ENCODE peak calls at places on chromosomes 4 and X, in seven cellular contexts. N is uterus, E is spleen, M is body of pancreas, L is suprapubic skin, S is H1, V is IMR-90. Q is an unnamed sample.

GRCh38 chr4:87009095-87009648 is 74.4 kb downstream of the AFF1 start:
- DNase-seq in N (no peak), E (no peak), M (no peak), L (no peak), S (no peak), V (no peak), Q (no peak)

GRCh38 chr4:156779774-156780173 is 191.8 kb downstream of the PDGFC start:
- DNase-seq in N (no peak), E (no peak), M (no peak), L (no peak), S (no peak), V (peak), Q (no peak)

GRCh38 chrX:137363559-137363958 is 202.4 kb upstream of the ZIC3 start:
- DNase-seq in N (no peak), E (no peak), M (no peak), L (no peak), S (no peak), V (no peak), Q (no peak)

GRCh38 chr4:163592207-163592606 is 97.7 kb downstream of the TMA16 start:
- DNase-seq in N (no peak), E (no peak), M (no peak), L (no peak), S (no peak), V (no peak), Q (no peak)

GRCh38 chr4:170008376-170008775 is 17.8 kb downstream of the MFAP3L start:
- DNase-seq in N (no peak), E (no peak), M (no peak), L (no peak), S (no peak), V (no peak), Q (no peak)

GRCh38 chr4:25815586-25815985 is 47.2 kb downstream of the SEL1L3 start:
- DNase-seq in N (no peak), E (no peak), M (peak), L (no peak), S (no peak), V (no peak), Q (no peak)

GRCh38 chrX:154603438-154604430 is 15.3 kb downstream of the CTAG1B start:
- DNase-seq in N (no peak), E (no peak), M (peak), L (peak), S (no peak), V (peak), Q (peak)

GRCh38 chr4:56874166-56874565 is 33.5 kb upstream of the REST start:
- DNase-seq in N (no peak), E (no peak), M (no peak), L (no peak), S (peak), V (no peak), Q (no peak)

GRCh38 chrX:17738002-17738713 is 865 bp downstream of the SCML1 start:
- DNase-seq in N (peak), E (peak), M (peak), L (no peak), S (no peak), V (peak), Q (peak)

GRCh38 chrX:39577976-39578962 is 519.5 kb downstream of the BCOR start:
- DNase-seq in N (peak), E (peak), M (no peak), L (no peak), S (no peak), V (no peak), Q (no peak)

GRCh38 chrX:11143931-11144678 is 33.0 kb downstream of the HCCS start:
- DNase-seq in N (peak), E (peak), M (peak), L (no peak), S (no peak), V (peak), Q (peak)

GRCh38 chrX:130339408-130340222 is at the start of gene SLC25A14:
- DNase-seq in N (peak), E (peak), M (peak), L (peak), S (peak), V (peak), Q (peak)
- TF ChIP-seq POLR2A in N (no peak), E (no peak), M (peak), L (no peak), S (peak), V (no peak), Q (no peak)

GRCh38 chr4:92012899-92013867 is 290.6 kb upstream of the GRID2 start:
- DNase-seq in N (no peak), E (no peak), M (peak), L (no peak), S (peak), V (no peak), Q (no peak)
- TF ChIP-seq CTCF in N (no peak), E (no peak), M (peak), L (no peak), S (peak), V (peak), Q (no peak)

GRCh38 chrX:70505451-70505841 is 60.8 kb downstream of the DLG3 start:
- DNase-seq in N (no peak), E (no peak), M (peak), L (no peak), S (no peak), V (no peak), Q (no peak)
- TF ChIP-seq POLR2A in N (no peak), E (no peak), M (no peak), L (no peak), S (no peak), V (no peak), Q (no peak)

DNA sequence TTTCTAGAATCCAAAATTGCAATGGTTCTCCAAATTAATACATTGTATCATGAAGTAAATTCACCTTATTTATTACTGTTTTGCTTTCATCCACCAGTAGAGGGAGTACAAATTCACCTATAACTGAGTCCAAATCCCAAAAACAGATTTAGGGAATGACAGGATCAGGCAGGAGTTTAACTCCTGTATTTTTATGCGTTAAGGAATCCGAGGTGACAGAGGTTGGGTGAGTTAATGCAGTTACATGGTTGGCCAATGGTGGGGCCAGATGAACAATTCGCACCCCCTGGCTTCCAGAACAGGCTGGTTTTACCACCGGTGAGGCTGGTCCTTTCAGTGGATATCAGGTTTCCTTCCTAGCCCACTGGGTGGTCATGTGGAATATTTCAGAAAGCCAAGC is 82.4 kb downstream of the MTNR1A start:
- DNase-seq in N (no peak), E (no peak), M (no peak), L (no peak), S (no peak), V (peak), Q (no peak)
- TF ChIP-seq CTCF in N (peak), E (no peak), M (peak), L (no peak), S (peak), V (peak), Q (peak)

GRCh38 chr4:40197879-40198689 is 1.3 kb downstream of the RHOH start:
- DNase-seq in N (no peak), E (no peak), M (no peak), L (no peak), S (no peak), V (no peak), Q (no peak)
- TF ChIP-seq POLR2A in N (no peak), E (no peak), M (no peak), L (peak), S (no peak), V (no peak), Q (no peak)

GRCh38 chr4:24683116-24683515 is 98.8 kb upstream of the DHX15 start:
- DNase-seq in N (no peak), E (no peak), M (no peak), L (no peak), S (no peak), V (no peak), Q (no peak)
- TF ChIP-seq CTCF in N (no peak), E (no peak), M (no peak), L (no peak), S (no peak), V (no peak), Q (no peak)

GRCh38 chr4:153345011-153345981 is 808 bp downstream of the MND1 start:
- DNase-seq in N (peak), E (peak), M (peak), L (peak), S (no peak), V (peak), Q (peak)
- TF ChIP-seq POLR2A in N (no peak), E (no peak), M (no peak), L (no peak), S (no peak), V (no peak), Q (no peak)

GRCh38 chrX:65595460-65595876 is 60.9 kb upstream of the LAS1L start:
- DNase-seq in N (peak), E (peak), M (peak), L (peak), S (peak), V (peak), Q (peak)
- TF ChIP-seq CTCF in N (peak), E (peak), M (peak), L (peak), S (peak), V (peak), Q (peak)

DNA sequence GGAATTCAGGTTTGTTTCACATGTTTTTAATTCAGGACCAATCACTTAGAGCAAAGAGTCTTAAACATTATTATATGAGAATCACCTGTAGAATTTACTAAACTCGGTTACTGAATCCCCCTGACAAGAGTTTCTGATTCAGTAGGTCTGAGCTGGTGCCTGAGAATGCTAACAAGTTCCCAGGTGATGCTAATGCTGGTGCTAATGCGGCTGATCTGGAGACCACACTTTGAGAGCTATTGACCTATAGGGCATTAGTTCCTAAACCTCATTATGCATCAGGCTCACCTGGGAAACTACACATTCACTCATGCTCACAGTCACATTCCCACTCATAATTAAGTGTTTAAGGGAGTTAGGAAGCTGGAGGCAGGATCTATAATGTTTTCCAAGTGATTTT is 36.1 kb upstream of the NUDT6 start:
- DNase-seq in N (no peak), E (no peak), M (no peak), L (no peak), S (no peak), V (no peak), Q (no peak)
- TF ChIP-seq POLR2A in N (no peak), E (no peak), M (no peak), L (no peak), S (no peak), V (no peak), Q (no peak)